ENCODE peak calls at places on chromosomes 3 and 15, in eight cellular contexts. S is stimulated activated CD8-positive, alpha-beta memory T cell treated with anti-CD3 and anti-CD28 coated beads, Interleukin-4, amount 100 ng/mL, for 24 hours; M is NCI-H1092; R is ELR; K is stimulated activated CD4-positive, alpha-beta T cell treated with anti-CD3 and anti-CD28 coated beads, Interleukin-2, amount 100 ng/mL, for 48 hours; D is activated CD8-positive, alpha-beta T cell treated with anti-CD3 and anti-CD28 coated beads, Interleukin-2, amount 10 ng/mL, durations not matched to agents 7 days and 5 days; A is activated T-cell treated with anti-CD3 and anti-CD28 coated beads for 24 hours; O is NCI-H345. X is an unnamed sample.

GRCh38 chr15:26838742-26839460 is 28.0 kb upstream of the GABRA5 start:
- DNase-seq in S (no peak), M (no peak), R (no peak), K (peak), D (peak), A (no peak), O (no peak), X (no peak)

GRCh38 chr15:56320861-56321260 is 44.4 kb upstream of the TEX9 start:
- DNase-seq in S (no peak), M (no peak), R (peak), K (no peak), D (no peak), A (no peak), O (no peak), X (no peak)

GRCh38 chr3:124924741-124925140 is 9.8 kb downstream of the MUC13 start:
- DNase-seq in S (no peak), M (no peak), R (peak), K (no peak), D (no peak), A (no peak), O (no peak), X (no peak)

GRCh38 chr3:110318108-110318507 is 753.5 kb upstream of the NECTIN3 start:
- DNase-seq in S (no peak), M (no peak), R (peak), K (no peak), D (no peak), A (no peak), O (no peak), X (no peak)

GRCh38 chr3:135966349-135966695 is 794 bp downstream of the PPP2R3A start:
- DNase-seq in S (no peak), M (peak), R (no peak), K (no peak), D (no peak), A (no peak), O (peak), X (peak)

GRCh38 chr3:149571381-149571780 is 86.4 kb downstream of the WWTR1 start:
- DNase-seq in S (no peak), M (no peak), R (no peak), K (no peak), D (no peak), A (no peak), O (no peak), X (no peak)

GRCh38 chr3:16884084-16884747 is 539 bp upstream of the PLCL2 start:
- DNase-seq in S (peak), M (no peak), R (peak), K (peak), D (peak), A (peak), O (peak), X (no peak)

GRCh38 chr3:65795166-65795565 is 243.6 kb downstream of the MAGI1 start:
- DNase-seq in S (no peak), M (no peak), R (no peak), K (no peak), D (no peak), A (no peak), O (no peak), X (no peak)

GRCh38 chr3:138180375-138181029 is 5.8 kb upstream of the DBR1 start:
- DNase-seq in S (no peak), M (peak), R (peak), K (no peak), D (peak), A (no peak), O (peak), X (peak)

GRCh38 chr3:146334151-146334550 is 83.2 kb upstream of the PLSCR4 start:
- DNase-seq in S (no peak), M (no peak), R (peak), K (no peak), D (no peak), A (no peak), O (no peak), X (no peak)

GRCh38 chr3:149902498-149903139 is 68.1 kb downstream of the PFN2 start:
- DNase-seq in S (no peak), M (no peak), R (peak), K (no peak), D (no peak), A (no peak), O (no peak), X (no peak)

GRCh38 chr3:143814358-143814968 is 33.8 kb downstream of the SLC9A9 start:
- DNase-seq in S (no peak), M (no peak), R (no peak), K (no peak), D (no peak), A (no peak), O (no peak), X (no peak)

GRCh38 chr3:153003860-153004259 is 158.2 kb upstream of the RAP2B start:
- DNase-seq in S (no peak), M (no peak), R (no peak), K (no peak), D (no peak), A (no peak), O (no peak), X (no peak)

GRCh38 chr3:98563661-98564281 is 29.6 kb downstream of the CPOX start:
- DNase-seq in S (no peak), M (no peak), R (peak), K (no peak), D (no peak), A (no peak), O (no peak), X (no peak)

GRCh38 chr3:148880681-148881080 is 15.6 kb downstream of the CPA3 start:
- DNase-seq in S (no peak), M (no peak), R (peak), K (no peak), D (no peak), A (no peak), O (no peak), X (no peak)

GRCh38 chr15:41284425-41285177 is 47.8 kb downstream of the OIP5 start:
- DNase-seq in S (no peak), M (no peak), R (peak), K (no peak), D (no peak), A (peak), O (peak), X (no peak)

GRCh38 chr3:136074546-136074945 is 109.0 kb downstream of the PPP2R3A start:
- DNase-seq in S (no peak), M (no peak), R (peak), K (no peak), D (no peak), A (no peak), O (no peak), X (no peak)

GRCh38 chr3:131072099-131072559 is 45.5 kb downstream of the NEK11 start:
- DNase-seq in S (no peak), M (no peak), R (peak), K (no peak), D (no peak), A (no peak), O (no peak), X (no peak)

GRCh38 chr3:124467980-124468902 is 262.0 kb upstream of the UMPS start:
- DNase-seq in S (no peak), M (peak), R (peak), K (peak), D (peak), A (no peak), O (peak), X (peak)

X was measured in NCI-H1105.